ENCODE peak calls at places on chromosomes 5 and 9, in seven cellular contexts. One of them, this sample, is unnamed. For H3K4me1, the result is how much of the 10 kb centered on the place peaks cover.

GRCh38 chr5:54243483-54244080 is 66.8 kb downstream of the ARL15 start:
- DNase-seq in H1: no peak
- DNase-seq in K562: peak
- DNase-seq in stomach: no peak
- DNase-seq in transverse colon: peak
- DNase-seq in prostate gland: no peak
- DNase-seq in breast epithelium: no peak
- DNase-seq in this sample: no peak

GRCh38 chr9:137423810-137424291 is 658 bp downstream of the NOXA1 start:
- DNase-seq in H1: no peak
- DNase-seq in K562: peak
- DNase-seq in stomach: peak
- DNase-seq in transverse colon: peak
- DNase-seq in prostate gland: no peak
- DNase-seq in breast epithelium: no peak
- DNase-seq in this sample: peak

GRCh38 chr9:131603199-131603598 is 57.9 kb downstream of the PRRT1B start:
- DNase-seq in H1: no peak
- DNase-seq in K562: no peak
- DNase-seq in stomach: no peak
- DNase-seq in transverse colon: no peak
- DNase-seq in prostate gland: no peak
- DNase-seq in breast epithelium: no peak
- DNase-seq in this sample: no peak

GRCh38 chr5:152271420-152271819 is 133.7 kb downstream of the NMUR2 start:
- DNase-seq in H1: no peak
- DNase-seq in K562: no peak
- DNase-seq in stomach: peak
- DNase-seq in transverse colon: no peak
- DNase-seq in prostate gland: no peak
- DNase-seq in breast epithelium: no peak
- DNase-seq in this sample: no peak

GRCh38 chr5:56649569-56649968 is 165.8 kb upstream of the MAP3K1 start:
- DNase-seq in H1: no peak
- DNase-seq in K562: no peak
- DNase-seq in stomach: no peak
- DNase-seq in transverse colon: no peak
- DNase-seq in prostate gland: no peak
- DNase-seq in breast epithelium: no peak
- DNase-seq in this sample: no peak

GRCh38 chr9:107751522-107752235 is 262.1 kb upstream of the KLF4 start:
- DNase-seq in H1: no peak
- DNase-seq in K562: peak
- DNase-seq in stomach: peak
- DNase-seq in transverse colon: peak
- DNase-seq in prostate gland: no peak
- DNase-seq in breast epithelium: no peak
- DNase-seq in this sample: no peak

GRCh38 chr5:169404223-169404622 is 103.3 kb upstream of the SLIT3 start:
- DNase-seq in H1: no peak
- DNase-seq in K562: no peak
- DNase-seq in stomach: no peak
- DNase-seq in transverse colon: no peak
- DNase-seq in prostate gland: no peak
- DNase-seq in breast epithelium: no peak
- DNase-seq in this sample: no peak

GRCh38 chr5:54249210-54250028 is 61.0 kb downstream of the ARL15 start:
- DNase-seq in H1: no peak
- DNase-seq in K562: peak
- DNase-seq in stomach: peak
- DNase-seq in transverse colon: peak
- DNase-seq in prostate gland: peak
- DNase-seq in breast epithelium: no peak
- DNase-seq in this sample: no peak

GRCh38 chr5:62152394-62153123 is 153.4 kb upstream of the KIF2A start:
- DNase-seq in H1: no peak
- DNase-seq in K562: no peak
- DNase-seq in stomach: no peak
- DNase-seq in transverse colon: no peak
- DNase-seq in prostate gland: no peak
- DNase-seq in breast epithelium: no peak
- DNase-seq in this sample: no peak

GRCh38 chr9:128168731-128169308 is 8.8 kb downstream of the BBLN start:
- DNase-seq in H1: no peak
- DNase-seq in K562: no peak
- DNase-seq in stomach: no peak
- DNase-seq in transverse colon: no peak
- DNase-seq in prostate gland: no peak
- DNase-seq in breast epithelium: no peak
- DNase-seq in this sample: no peak

GRCh38 chr9:125586173-125586512 is 120.9 kb downstream of the MAPKAP1 start:
- DNase-seq in H1: no peak
- DNase-seq in K562: peak
- DNase-seq in stomach: no peak
- DNase-seq in transverse colon: peak
- DNase-seq in prostate gland: no peak
- DNase-seq in breast epithelium: no peak
- DNase-seq in this sample: no peak

GRCh38 chr5:6430418-6431028 is 18.1 kb upstream of the UBE2QL1 start:
- DNase-seq in H1: no peak
- DNase-seq in K562: no peak
- DNase-seq in stomach: no peak
- DNase-seq in transverse colon: no peak
- DNase-seq in prostate gland: no peak
- DNase-seq in breast epithelium: no peak
- DNase-seq in this sample: no peak

GRCh38 chr5:156475831-156476551 is 149.0 kb downstream of the SGCD start:
- DNase-seq in H1: no peak
- DNase-seq in K562: no peak
- DNase-seq in stomach: no peak
- DNase-seq in transverse colon: peak
- DNase-seq in prostate gland: no peak
- DNase-seq in breast epithelium: no peak
- DNase-seq in this sample: no peak

GRCh38 chr5:130536726-130537125 is 628.3 kb downstream of the HINT1 start:
- DNase-seq in H1: no peak
- DNase-seq in K562: no peak
- DNase-seq in stomach: no peak
- DNase-seq in transverse colon: no peak
- DNase-seq in prostate gland: no peak
- DNase-seq in breast epithelium: no peak
- DNase-seq in this sample: no peak

GRCh38 chr5:97000391-97000790 is 64.5 kb downstream of the LNPEP start:
- DNase-seq in H1: no peak
- DNase-seq in K562: no peak
- DNase-seq in stomach: no peak
- DNase-seq in transverse colon: no peak
- DNase-seq in prostate gland: no peak
- DNase-seq in breast epithelium: no peak
- DNase-seq in this sample: no peak

GRCh38 chr9:129236441-129237145 is 58.5 kb upstream of the IER5L start:
- DNase-seq in H1: no peak
- DNase-seq in K562: no peak
- DNase-seq in stomach: no peak
- DNase-seq in transverse colon: no peak
- DNase-seq in prostate gland: no peak
- DNase-seq in breast epithelium: no peak
- DNase-seq in this sample: peak

DNA sequence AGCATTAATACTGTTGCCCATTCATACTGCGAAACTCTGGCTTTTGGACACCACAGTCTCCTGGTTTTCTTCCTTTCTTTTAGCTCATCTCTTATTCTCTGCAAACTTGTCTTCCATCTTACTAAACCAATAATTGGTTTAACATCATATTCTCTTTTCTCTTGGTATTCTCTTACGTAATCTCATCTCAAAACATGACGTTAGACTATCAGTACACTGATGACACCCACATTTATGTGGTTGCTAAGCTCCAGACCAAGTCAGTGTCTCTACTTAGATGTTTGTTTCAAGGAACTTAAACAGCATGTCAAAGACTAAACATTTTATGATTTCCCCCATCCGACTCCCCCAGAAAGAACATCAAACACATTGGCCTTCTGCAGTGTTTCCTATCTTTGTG is 2.1 kb downstream of the PRRC1 start:
- DNase-seq in H1: no peak
- DNase-seq in K562: no peak
- DNase-seq in stomach: no peak
- DNase-seq in transverse colon: no peak
- DNase-seq in prostate gland: no peak
- DNase-seq in breast epithelium: no peak
- DNase-seq in this sample: no peak
- TF ChIP-seq POLR2AphosphoS5 in H1: no peak
- TF ChIP-seq POLR2AphosphoS5 in K562: no peak
- TF ChIP-seq POLR2AphosphoS5 in stomach: no peak
- TF ChIP-seq POLR2AphosphoS5 in transverse colon: no peak
- TF ChIP-seq POLR2AphosphoS5 in prostate gland: no peak
- TF ChIP-seq POLR2AphosphoS5 in breast epithelium: no peak
- TF ChIP-seq POLR2AphosphoS5 in this sample: no peak

DNA sequence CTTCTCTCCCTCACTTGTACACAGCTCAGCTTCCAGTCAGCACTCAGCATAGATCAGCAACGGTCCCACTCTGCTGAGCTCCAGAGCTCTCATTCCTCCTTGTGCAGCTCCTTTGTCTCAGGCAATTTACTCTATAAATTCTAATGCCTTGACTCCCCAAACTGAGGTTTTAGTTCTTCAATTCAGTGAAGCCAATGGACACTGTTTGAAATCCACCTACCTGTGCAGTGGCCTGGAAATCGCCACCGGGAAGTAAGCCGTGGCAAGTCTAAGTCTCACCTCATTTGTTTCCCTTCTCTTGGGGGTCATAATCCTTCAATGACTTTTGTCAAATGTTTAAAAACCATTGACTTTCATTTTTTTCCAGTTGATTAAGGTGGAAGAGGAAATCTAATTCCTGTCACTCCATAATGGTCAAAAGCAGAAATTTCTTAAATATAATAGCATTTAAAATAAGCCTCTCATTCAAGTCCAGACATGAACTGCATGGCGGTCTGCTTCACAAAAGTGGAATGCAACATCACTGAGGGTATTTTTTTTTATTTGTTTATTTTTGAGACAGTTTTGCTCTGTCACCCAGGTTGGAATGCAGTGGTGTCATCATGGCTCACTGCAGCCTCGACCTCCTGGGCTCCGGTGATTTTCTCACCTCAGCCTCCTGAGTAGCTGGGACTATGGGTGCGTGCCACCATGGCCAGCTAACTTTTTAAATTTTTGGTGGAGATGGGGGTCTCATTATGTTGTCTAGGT is 79.6 kb downstream of the C7 start:
- DNase-seq in H1: no peak
- DNase-seq in K562: no peak
- DNase-seq in stomach: no peak
- DNase-seq in transverse colon: no peak
- DNase-seq in prostate gland: no peak
- DNase-seq in breast epithelium: no peak
- DNase-seq in this sample: no peak
- H3K4me1 ChIP-seq in H1: under half
- H3K4me1 ChIP-seq in K562: under half
- H3K4me1 ChIP-seq in stomach: under half
- H3K4me1 ChIP-seq in transverse colon: under half
- H3K4me1 ChIP-seq in prostate gland: under half
- H3K4me1 ChIP-seq in breast epithelium: under half
- H3K4me1 ChIP-seq in this sample: under half

DNA sequence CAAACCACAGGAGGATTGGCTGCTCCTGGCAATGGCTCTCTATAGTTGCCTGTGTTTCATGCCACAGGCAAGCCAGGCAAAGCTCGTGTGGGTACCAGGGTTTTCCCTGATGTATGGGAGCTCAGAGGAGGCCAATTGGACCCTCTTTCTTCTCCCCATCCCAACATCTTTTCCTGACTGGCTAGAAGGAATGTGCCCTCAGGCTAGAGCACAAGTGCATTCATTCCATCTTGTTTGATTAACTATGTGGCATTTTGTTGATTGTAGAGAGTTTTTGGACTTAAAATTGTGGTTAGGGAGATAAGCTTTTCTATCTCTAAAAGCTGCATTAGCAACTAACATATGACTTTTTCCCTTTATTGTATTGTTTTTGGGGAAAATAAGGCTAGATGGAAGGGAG is 561.3 kb downstream of the PSAT1 start:
- DNase-seq in H1: no peak
- DNase-seq in K562: no peak
- DNase-seq in stomach: no peak
- DNase-seq in transverse colon: no peak
- DNase-seq in prostate gland: no peak
- DNase-seq in breast epithelium: no peak
- DNase-seq in this sample: no peak
- TF ChIP-seq POLR2AphosphoS5 in H1: no peak
- TF ChIP-seq POLR2AphosphoS5 in K562: no peak
- TF ChIP-seq POLR2AphosphoS5 in stomach: no peak
- TF ChIP-seq POLR2AphosphoS5 in transverse colon: no peak
- TF ChIP-seq POLR2AphosphoS5 in prostate gland: no peak
- TF ChIP-seq POLR2AphosphoS5 in breast epithelium: no peak
- TF ChIP-seq POLR2AphosphoS5 in this sample: no peak

GRCh38 chr5:139295692-139296091 is 2.2 kb downstream of the MATR3 start:
- DNase-seq in H1: peak
- DNase-seq in K562: peak
- DNase-seq in stomach: no peak
- DNase-seq in transverse colon: no peak
- DNase-seq in prostate gland: no peak
- DNase-seq in breast epithelium: no peak
- DNase-seq in this sample: no peak
- H3K4me1 ChIP-seq in H1: under half
- H3K4me1 ChIP-seq in K562: under half
- H3K4me1 ChIP-seq in stomach: half or more
- H3K4me1 ChIP-seq in transverse colon: half or more
- H3K4me1 ChIP-seq in prostate gland: under half
- H3K4me1 ChIP-seq in breast epithelium: under half
- H3K4me1 ChIP-seq in this sample: half or more